ENCODE peak calls at places on chromosomes 6 and 20, in four cellular contexts. D is CD4-positive, CD25-positive, alpha-beta regulatory T cell; J is adipocyte; W is tibial artery. B is an unnamed sample.
A peak's percentile ranks its signal among the peaks of the same experiment; 100 is the strongest.

GRCh38 chr20:1874534-1875168 is 20.6 kb upstream of the SIRPA start:
- DNase-seq in W (no peak), D (no peak), J (no peak), B (no peak)

GRCh38 chr20:62921119-62921687 is 5.1 kb downstream of the DIDO1 start:
- DNase-seq in J (peak; percentile 74), D (peak; percentile 68), W (peak; percentile 69), B (no peak)

GRCh38 chr20:58054744-58055373 is 173.6 kb downstream of the ANKRD60 start:
- DNase-seq in W (peak; percentile 72), J (peak; percentile 36), D (no peak), B (peak; percentile 44)

GRCh38 chr6:132252113-132252512 is 149.2 kb downstream of the MOXD1 start:
- DNase-seq in J (no peak), D (no peak), W (no peak), B (no peak)

GRCh38 chr20:34744847-34745246 is 40.7 kb downstream of the TP53INP2 start:
- DNase-seq in J (no peak), W (no peak), D (no peak), B (no peak)

GRCh38 chr6:17968081-17968518 is 19.3 kb downstream of the KIF13A start:
- DNase-seq in J (peak; percentile 28), W (no peak), D (no peak), B (no peak)

GRCh38 chr6:116289876-116290275 is 10.1 kb upstream of the TSPYL1 start:
- DNase-seq in W (no peak), J (no peak), D (no peak), B (no peak)

GRCh38 chr20:5168582-5169396 is 42.0 kb downstream of the CDS2 start:
- DNase-seq in W (no peak), D (no peak), J (no peak), B (peak; percentile 30)

GRCh38 chr20:48818481-48818987 is 9.3 kb downstream of the PREX1 start:
- DNase-seq in W (no peak), D (peak; percentile 91), J (no peak), B (no peak)

GRCh38 chr20:48538856-48539255 is 288.9 kb downstream of the PREX1 start:
- DNase-seq in D (no peak), J (no peak), W (no peak), B (peak; percentile 42)

GRCh38 chr20:64242003-64242796 is 13.3 kb upstream of the PCMTD2 start:
- DNase-seq in D (no peak), J (no peak), W (peak; percentile 40), B (no peak)

GRCh38 chr6:140193269-140193668 is 818.8 kb upstream of the CITED2 start:
- DNase-seq in W (no peak), J (no peak), D (no peak), B (no peak)

GRCh38 chr6:104955927-104956662 is 812 bp upstream of the LIN28B start:
- DNase-seq in J (no peak), W (no peak), D (no peak), B (peak; percentile 70)

GRCh38 chr6:130674604-130675003 is 152.6 kb upstream of the SMLR1 start:
- DNase-seq in D (no peak), J (peak; percentile 33), W (no peak), B (no peak)

GRCh38 chr6:25963426-25964123 is 973 bp downstream of the TRIM38 start:
- DNase-seq in W (no peak), J (peak; percentile 52), D (no peak), B (no peak)
- H3K4me3 ChIP-seq in W (peak overlapping the region; percentile 73), J (peak overlapping the region; percentile 98), D (peak overlapping the region; percentile 97), B (no peak overlapping the region)

DNA sequence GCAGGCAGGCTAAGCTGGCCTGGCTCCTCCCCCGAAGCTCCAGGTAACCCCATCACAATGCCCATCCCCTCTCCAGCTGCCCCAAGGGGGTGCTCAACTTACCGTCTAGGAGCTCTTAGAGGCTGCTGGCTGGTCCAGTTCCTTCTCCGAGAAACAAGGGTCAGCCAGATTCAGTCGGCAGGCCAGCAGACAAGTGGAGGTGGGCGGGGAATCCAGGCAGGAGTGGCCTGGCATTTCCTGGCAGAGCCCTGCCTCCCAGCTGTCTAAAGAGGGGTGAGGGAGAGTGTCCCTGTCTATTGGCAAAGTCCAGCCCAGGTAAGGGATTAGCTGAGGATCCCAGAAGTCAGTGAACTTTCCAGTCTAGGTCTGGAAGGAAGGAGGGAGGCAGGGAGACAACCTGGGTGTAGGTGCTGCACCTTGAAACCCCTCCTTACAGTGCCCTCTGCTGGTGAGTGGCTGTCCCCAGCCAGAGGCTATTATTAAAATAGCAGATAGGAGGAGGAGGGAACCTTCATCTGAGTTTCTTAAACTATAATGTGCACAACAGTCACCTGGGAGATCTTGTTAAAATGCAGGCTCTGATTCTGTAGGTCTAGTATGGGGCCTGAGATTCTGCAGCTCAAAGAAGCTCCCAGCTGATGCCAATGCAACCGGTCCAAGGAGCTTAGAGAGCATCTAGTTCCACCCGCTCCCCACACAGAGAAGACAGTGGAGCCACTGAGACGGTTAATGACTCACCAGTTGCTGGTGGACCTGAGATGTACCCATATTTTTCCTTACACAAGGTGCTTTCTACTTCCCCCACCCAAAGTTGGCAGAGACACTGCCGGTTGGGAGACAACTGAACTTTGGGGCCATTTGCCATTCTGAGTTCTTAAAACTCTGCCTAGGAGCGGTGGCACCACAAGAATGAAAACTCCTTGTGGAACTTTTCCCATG is at the start of gene UNC5CL:
- DNase-seq in W (no peak), J (peak; percentile 41), D (peak; percentile 71), B (no peak)
- H3K4me3 ChIP-seq in W (no peak within 1 kb of the TSS), J (no peak within 1 kb of the TSS), D (no peak within 1 kb of the TSS), B (no peak within 1 kb of the TSS)

DNA sequence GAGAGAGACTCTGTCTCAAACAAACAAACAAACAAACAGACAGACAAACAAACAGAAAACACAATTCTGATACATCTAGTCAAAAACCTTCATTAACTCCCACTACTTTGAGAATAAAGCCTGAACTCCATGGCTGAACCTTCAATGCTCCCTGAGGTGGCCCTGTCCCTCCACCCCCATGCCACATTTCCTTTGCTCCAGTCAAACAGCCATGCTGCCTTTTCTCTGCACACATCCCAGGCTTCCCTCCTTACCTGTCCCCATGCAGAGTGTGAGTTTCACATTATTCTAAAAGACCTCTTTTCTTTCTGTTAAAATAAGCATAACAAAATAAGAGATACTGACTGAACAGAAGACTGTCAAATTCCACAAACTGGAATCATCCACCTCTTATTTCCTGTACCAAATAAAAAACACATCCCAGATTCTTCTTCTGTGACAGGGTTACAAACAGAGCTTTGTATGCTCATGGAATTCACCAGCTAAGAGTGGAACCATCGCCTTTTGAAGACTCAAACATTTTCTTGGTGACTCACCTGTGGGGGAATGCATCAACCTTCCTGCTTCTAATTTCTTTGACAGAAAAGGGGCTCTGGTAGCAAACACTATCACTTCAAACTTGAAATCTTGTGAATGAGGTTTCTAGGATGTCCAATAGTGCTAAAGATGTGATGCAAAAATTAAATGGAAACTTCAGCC is 71.0 kb upstream of the SLC22A16 start:
- DNase-seq in D (no peak), W (no peak), J (peak; percentile 22), B (no peak)
- H3K4me3 ChIP-seq in D (no peak overlapping the region), W (no peak overlapping the region), J (no peak overlapping the region), B (no peak overlapping the region)

DNA sequence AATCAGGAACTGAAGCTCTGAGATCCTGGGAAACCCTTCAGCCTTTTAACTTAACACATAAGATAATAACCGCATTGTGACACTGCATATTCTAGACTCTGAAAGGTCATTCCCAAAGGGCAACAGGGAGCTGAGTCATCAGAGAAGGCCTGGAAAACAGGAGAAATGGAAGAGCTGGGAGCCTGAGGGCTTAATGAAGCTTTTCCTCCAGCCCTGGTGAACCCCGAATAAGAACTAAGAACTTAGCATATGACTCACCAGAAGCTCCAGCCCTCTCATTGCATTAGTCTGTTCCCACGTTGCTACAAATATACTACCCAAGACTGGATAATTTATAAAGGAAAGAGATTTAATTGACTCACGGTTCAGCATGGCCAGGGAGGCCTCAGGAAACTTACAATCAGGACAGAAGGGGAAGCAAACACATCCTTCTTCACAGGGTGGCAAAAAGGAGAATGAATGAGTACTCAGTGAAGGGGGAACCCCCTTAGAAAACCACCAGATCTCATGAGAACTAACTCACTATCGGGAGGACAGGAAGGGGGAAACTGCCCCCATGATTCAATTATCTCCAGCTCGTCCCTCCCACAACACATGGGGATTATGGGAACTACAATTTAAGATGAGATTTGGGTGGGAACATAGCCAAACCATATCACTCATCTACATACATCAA is 648.5 kb downstream of the TFAP2A start:
- DNase-seq in D (no peak), W (no peak), J (peak; percentile 70), B (peak; percentile 27)
- H3K4me3 ChIP-seq in D (no peak overlapping the region), W (no peak overlapping the region), J (no peak overlapping the region), B (no peak overlapping the region)

DNA sequence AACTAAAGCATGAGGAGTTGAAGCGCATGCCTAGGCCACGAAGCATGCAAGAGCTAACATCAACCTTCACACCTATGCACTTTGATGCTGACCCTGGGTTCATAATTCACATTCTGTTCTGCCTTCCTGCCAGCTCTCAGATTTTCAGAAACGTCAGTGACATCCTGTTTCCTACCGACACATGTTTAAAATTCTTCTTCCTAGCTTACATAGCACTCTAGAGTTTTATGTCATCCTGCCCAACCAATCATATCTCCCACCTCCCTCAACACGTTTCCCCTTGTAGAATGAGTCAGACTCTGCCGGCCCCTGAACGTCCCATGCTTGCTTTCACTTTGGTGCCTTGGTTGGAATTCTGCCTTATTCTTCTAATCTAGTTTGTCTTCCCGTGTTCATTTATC is 97.1 kb upstream of the MAP7 start:
- DNase-seq in D (peak; percentile 85), J (no peak), W (no peak), B (no peak)
- H3K4me3 ChIP-seq in D (peak overlapping the region; percentile 45), J (peak overlapping the region; percentile 49), W (no peak overlapping the region), B (no peak overlapping the region)

DNA sequence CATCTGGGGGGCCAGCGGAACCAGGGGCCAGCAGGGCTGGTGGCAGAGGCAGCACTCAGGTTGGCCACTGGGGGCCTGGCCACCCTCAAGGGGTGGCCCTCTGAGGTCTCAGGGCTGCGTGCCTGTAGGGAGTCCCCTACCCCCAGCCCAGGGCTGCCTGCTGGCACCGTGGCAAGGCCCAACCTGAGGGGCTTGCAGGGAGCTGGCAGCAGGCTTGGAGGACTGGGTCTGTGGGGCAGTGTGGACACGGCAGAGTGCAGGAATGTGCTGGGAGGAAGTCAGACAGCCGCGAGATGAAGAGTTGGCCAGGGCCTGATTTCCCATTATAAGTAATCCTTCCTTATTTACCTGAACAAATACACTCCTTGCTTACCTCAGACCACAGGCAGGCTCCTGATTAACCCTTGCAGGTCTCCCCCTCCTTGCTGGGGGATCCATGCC is at the start of gene SPDEF:
- DNase-seq in W (no peak), D (no peak), J (no peak), B (no peak)
- H3K4me3 ChIP-seq in W (no peak within 1 kb of the TSS), D (no peak within 1 kb of the TSS), J (no peak within 1 kb of the TSS), B (no peak within 1 kb of the TSS)